ENCODE peak calls at places on chromosome 2, in four cellular contexts. Q, Z, D and L are unnamed samples.

GRCh38 chr2:119485336-119486110 is 38.8 kb downstream of the SCTR start:
- DNase-seq in Z (no peak), Q (peak; percentile 69), D (no peak), L (no peak)

GRCh38 chr2:177355874-177356273 is 36.7 kb upstream of the AGPS start:
- DNase-seq in D (no peak), Q (peak; percentile 80), Z (no peak), L (no peak)

GRCh38 chr2:106159867-106160785 is 34.0 kb downstream of the UXS1 start:
- DNase-seq in D (no peak), Z (peak; percentile 32), Q (no peak), L (peak; percentile 61)

GRCh38 chr2:180604077-180604476 is 376.3 kb upstream of the UBE2E3 start:
- DNase-seq in D (no peak), Q (peak; percentile 19), Z (no peak), L (no peak)

GRCh38 chr2:102591646-102592045 is 27.7 kb upstream of the SLC9A2 start:
- DNase-seq in Z (no peak), D (no peak), Q (no peak), L (no peak)

GRCh38 chr2:238521870-238522269 is 95.1 kb downstream of the ASB1 start:
- DNase-seq in D (no peak), Z (no peak), Q (no peak), L (no peak)

GRCh38 chr2:237866119-237866621 is 6.7 kb downstream of the RAMP1 start:
- DNase-seq in D (no peak), Q (peak; percentile 71), Z (no peak), L (no peak)

GRCh38 chr2:132550285-132550684 is 119.7 kb downstream of the LYPD1 start:
- DNase-seq in D (no peak), Q (peak; percentile 14), Z (no peak), L (no peak)

GRCh38 chr2:186751790-186752189 is 57.9 kb downstream of the FAM171B start:
- DNase-seq in Z (no peak), D (no peak), Q (no peak), L (no peak)

GRCh38 chr2:104787298-104788065 is 66.4 kb upstream of the POU3F3 start:
- DNase-seq in D (no peak), Z (no peak), Q (no peak), L (no peak)

GRCh38 chr2:240252191-240252871 is 111.9 kb upstream of the OTOS start:
- DNase-seq in Q (no peak), D (peak; percentile 44), Z (no peak), L (no peak)

GRCh38 chr2:7093376-7093775 is 176.2 kb downstream of the RNF144A start:
- DNase-seq in Q (no peak), D (no peak), Z (no peak), L (no peak)

GRCh38 chr2:85265304-85265703 is 62.5 kb downstream of the TGOLN2 start:
- DNase-seq in Z (no peak), D (no peak), Q (no peak), L (no peak)

GRCh38 chr2:135055182-135055786 is 3.2 kb downstream of the RAB3GAP1 start:
- DNase-seq in Z (no peak), D (no peak), Q (peak; percentile 62), L (no peak)

GRCh38 chr2:74138952-74139323 is 8.8 kb downstream of the BOLA3 start:
- DNase-seq in Q (no peak), Z (no peak), D (no peak), L (no peak)

GRCh38 chr2:217105733-217106649 is 246.1 kb upstream of the TNP1 start:
- DNase-seq in Q (peak; percentile 99), D (no peak), Z (no peak), L (no peak)

GRCh38 chr2:54422072-54422581 is 34.0 kb upstream of the SPTBN1 start:
- DNase-seq in D (no peak), Z (no peak), Q (no peak), L (no peak)

GRCh38 chr2:28527196-28527595 is 31.3 kb downstream of the PLB1 start:
- DNase-seq in D (no peak), Z (no peak), Q (no peak), L (no peak)

GRCh38 chr2:11109002-11109401 is 46.3 kb upstream of the SLC66A3 start:
- DNase-seq in Q (no peak), Z (no peak), D (no peak), L (no peak)

GRCh38 chr2:8682719-8683667 is 1.1 kb downstream of the ID2 start:
- DNase-seq in Q (peak; percentile 54), D (peak; percentile 65), Z (peak; percentile 39), L (peak; percentile 20)

GRCh38 chr2:199409705-199410104 is 48.0 kb downstream of the SATB2 start:
- DNase-seq in Q (peak; percentile 17), D (no peak), Z (no peak), L (no peak)

GRCh38 chr2:172095146-172095904 is 7.4 kb downstream of the DLX2 start:
- DNase-seq in D (peak; percentile 72), Z (peak; percentile 67), Q (peak; percentile 95), L (peak; percentile 69)

GRCh38 chr2:183991973-183992372 is 606.4 kb upstream of the ZNF804A start:
- DNase-seq in Z (no peak), Q (peak; percentile 1), D (no peak), L (no peak)

GRCh38 chr2:145753966-145754365 is 1234.0 kb upstream of the ZEB2 start:
- DNase-seq in Q (no peak), Z (no peak), D (no peak), L (no peak)

GRCh38 chr2:96772903-96773675 is 12.4 kb downstream of the CNNM4 start:
- DNase-seq in Z (no peak), Q (no peak), D (no peak), L (no peak)

GRCh38 chr2:105335469-105335868 is 1.9 kb upstream of the C2orf49 start:
- DNase-seq in D (no peak), Z (no peak), Q (no peak), L (no peak)

GRCh38 chr2:204298426-204298825 is 246.8 kb upstream of the PARD3B start:
- DNase-seq in Q (no peak), D (no peak), Z (no peak), L (no peak)

GRCh38 chr2:151976945-151977353 is 121.9 kb downstream of the CACNB4 start:
- DNase-seq in D (no peak), Z (no peak), Q (no peak), L (no peak)

GRCh38 chr2:120244656-120245519 is 7.8 kb upstream of the RALB start:
- DNase-seq in Z (no peak), Q (no peak), D (no peak), L (no peak)

GRCh38 chr2:234488913-234489451 is 7.9 kb downstream of the ARL4C start:
- DNase-seq in Z (peak; percentile 65), Q (peak; percentile 25), D (no peak), L (peak; percentile 65)

GRCh38 chr2:236065756-236066155 is 102.4 kb downstream of the GBX2 start:
- DNase-seq in Q (no peak), Z (no peak), D (no peak), L (no peak)

GRCh38 chr2:162065767-162066166 is 8.2 kb downstream of the DPP4 start:
- DNase-seq in D (no peak), Z (no peak), Q (no peak), L (no peak)

GRCh38 chr2:3470856-3471737 is 48.2 kb downstream of the ADI1 start:
- DNase-seq in Z (no peak), D (no peak), Q (peak; percentile 22), L (no peak)

GRCh38 chr2:149290662-149291061 is 39.7 kb upstream of the LYPD6 start:
- DNase-seq in D (no peak), Z (no peak), Q (no peak), L (no peak)

GRCh38 chr2:240583774-240584173 is 2.8 kb upstream of the CAPN10 start:
- DNase-seq in Z (no peak), D (peak; percentile 10), Q (no peak), L (no peak)